ENCODE peak calls at places on chromosomes 11 and 22, in four cellular contexts. One of them, this sample, is unnamed.

GRCh38 chr22:33111491-33111890 is 53.3 kb upstream of the SYN3 start:
- DNase-seq in mesendoderm: peak; percentile 83
- DNase-seq in H9: no peak
- DNase-seq in H1: no peak
- DNase-seq in this sample: no peak

GRCh38 chr11:6833329-6833728 is 12.2 kb upstream of the OR10A5 start:
- DNase-seq in H1: no peak
- DNase-seq in H9: no peak
- DNase-seq in mesendoderm: no peak
- DNase-seq in this sample: no peak

GRCh38 chr22:39534591-39535301 is 2.2 kb upstream of the RPS19BP1 start:
- DNase-seq in mesendoderm: peak; percentile 85
- DNase-seq in H9: peak; percentile 90
- DNase-seq in H1: peak; percentile 99
- DNase-seq in this sample: peak; percentile 53

GRCh38 chr11:11528986-11529385 is 92.8 kb downstream of the GALNT18 start:
- DNase-seq in H9: no peak
- DNase-seq in mesendoderm: no peak
- DNase-seq in H1: no peak
- DNase-seq in this sample: no peak

GRCh38 chr11:1302041-1302460 is 7.4 kb downstream of the TOLLIP start:
- DNase-seq in mesendoderm: no peak
- DNase-seq in H9: peak; percentile 22
- DNase-seq in H1: peak; percentile 30
- DNase-seq in this sample: no peak

GRCh38 chr22:47929646-47930185 is 1167.3 kb downstream of the TBC1D22A start:
- DNase-seq in H9: no peak
- DNase-seq in H1: no peak
- DNase-seq in mesendoderm: no peak
- DNase-seq in this sample: no peak

GRCh38 chr22:29163808-29164207 is 41.9 kb upstream of the EMID1 start:
- DNase-seq in H1: no peak
- DNase-seq in mesendoderm: no peak
- DNase-seq in H9: no peak
- DNase-seq in this sample: no peak

GRCh38 chr11:117498791-117499190 is 171.1 kb downstream of the CEP164 start:
- DNase-seq in H9: no peak
- DNase-seq in mesendoderm: no peak
- DNase-seq in H1: no peak
- DNase-seq in this sample: no peak

GRCh38 chr11:1272531-1272930 is 36.9 kb downstream of the TOLLIP start:
- DNase-seq in mesendoderm: no peak
- DNase-seq in H9: no peak
- DNase-seq in H1: no peak
- DNase-seq in this sample: no peak

GRCh38 chr11:61149624-61150615 is 11.3 kb downstream of the VPS37C start:
- DNase-seq in mesendoderm: peak; percentile 61
- DNase-seq in H9: no peak
- DNase-seq in H1: no peak
- DNase-seq in this sample: peak; percentile 63

GRCh38 chr11:120306519-120307242 is 18.4 kb upstream of the TLCD5 start:
- DNase-seq in H9: peak; percentile 89
- DNase-seq in H1: no peak
- DNase-seq in mesendoderm: peak; percentile 78
- DNase-seq in this sample: peak; percentile 91

GRCh38 chr11:105447936-105448702 is 161.8 kb upstream of the GRIA4 start:
- DNase-seq in H1: no peak
- DNase-seq in mesendoderm: peak; percentile 10
- DNase-seq in H9: no peak
- DNase-seq in this sample: no peak

GRCh38 chr11:128733440-128734115 is 39.7 kb downstream of the FLI1 start:
- DNase-seq in H9: peak; percentile 87
- DNase-seq in mesendoderm: peak; percentile 96
- DNase-seq in H1: peak; percentile 66
- DNase-seq in this sample: peak; percentile 66

GRCh38 chr11:79393362-79394043 is 47.3 kb downstream of the TENM4 start:
- DNase-seq in mesendoderm: peak; percentile 92
- DNase-seq in H1: peak; percentile 52
- DNase-seq in H9: peak; percentile 74
- DNase-seq in this sample: no peak

GRCh38 chr11:13335319-13335718 is 57.7 kb downstream of the BMAL1 start:
- DNase-seq in H1: peak; percentile 84
- DNase-seq in H9: peak; percentile 77
- DNase-seq in mesendoderm: peak; percentile 78
- DNase-seq in this sample: peak; percentile 66

GRCh38 chr11:115652094-115652493 is 147.9 kb upstream of the CADM1 start:
- DNase-seq in H9: no peak
- DNase-seq in H1: no peak
- DNase-seq in mesendoderm: peak; percentile 60
- DNase-seq in this sample: no peak

GRCh38 chr22:45248832-45249561 is 8.3 kb upstream of the KIAA0930 start:
- DNase-seq in mesendoderm: no peak
- DNase-seq in H9: no peak
- DNase-seq in H1: no peak
- DNase-seq in this sample: no peak

GRCh38 chr22:45631140-45631539 is 40.5 kb upstream of the ATXN10 start:
- DNase-seq in H9: peak; percentile 81
- DNase-seq in H1: peak; percentile 75
- DNase-seq in mesendoderm: no peak
- DNase-seq in this sample: no peak

DNA sequence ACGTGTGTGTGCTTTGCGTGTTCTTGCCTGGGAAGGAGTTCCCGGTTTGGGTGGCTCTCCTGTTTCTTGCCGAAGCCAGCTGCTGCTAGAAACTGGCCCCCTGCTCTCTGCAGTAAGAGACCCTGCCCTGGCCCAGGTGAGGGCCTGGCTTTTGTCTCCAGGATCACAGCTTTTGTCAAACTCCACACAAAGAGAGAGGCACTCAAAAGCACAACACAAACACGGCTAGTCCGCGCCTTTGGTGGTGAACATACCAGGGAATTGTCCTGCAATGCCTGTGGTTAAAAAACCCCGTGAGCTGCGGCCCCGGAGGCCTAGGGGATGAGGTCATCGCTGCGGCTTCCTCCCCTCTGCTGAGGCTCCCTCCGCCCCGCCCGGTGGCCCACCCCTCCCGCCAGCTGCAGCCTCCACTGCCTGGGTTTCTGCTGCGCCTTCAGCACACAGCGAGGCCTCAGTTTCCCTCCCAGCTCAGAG is 88.9 kb downstream of the KCNQ1 start:
- DNase-seq in H9: peak; percentile 88
- DNase-seq in H1: peak; percentile 75
- DNase-seq in mesendoderm: peak; percentile 97
- DNase-seq in this sample: peak; percentile 91
- H2BK15ac ChIP-seq in H9: no peak overlapping the region
- H2BK15ac ChIP-seq in H1: peak overlapping the region; percentile 93
- H2BK15ac ChIP-seq in mesendoderm: no peak overlapping the region
- H2BK15ac ChIP-seq in this sample: peak overlapping the region; percentile 74

GRCh38 chr11:69513196-69513595 is 31.7 kb downstream of the LINC01488 start:
- DNase-seq in mesendoderm: no peak
- DNase-seq in H1: no peak
- DNase-seq in H9: no peak
- DNase-seq in this sample: no peak
- H4K5ac ChIP-seq in mesendoderm: no peak overlapping the region
- H4K5ac ChIP-seq in H1: no peak overlapping the region
- H4K5ac ChIP-seq in H9: no peak overlapping the region
- H4K5ac ChIP-seq in this sample: no peak overlapping the region

GRCh38 chr11:64459016-64459415 is 100.1 kb downstream of the RPS6KA4 start:
- DNase-seq in H9: no peak
- DNase-seq in mesendoderm: peak; percentile 24
- DNase-seq in H1: no peak
- DNase-seq in this sample: peak; percentile 11

GRCh38 chr11:64459609-64460008 is 100.6 kb downstream of the RPS6KA4 start:
- DNase-seq in H9: no peak
- DNase-seq in mesendoderm: no peak
- DNase-seq in H1: no peak
- DNase-seq in this sample: no peak

GRCh38 chr11:64457416-64458010 is 98.6 kb downstream of the RPS6KA4 start:
- DNase-seq in H9: no peak
- DNase-seq in H1: no peak
- DNase-seq in mesendoderm: no peak
- DNase-seq in this sample: no peak

GRCh38 chr11:64455436-64456261 is 96.7 kb downstream of the RPS6KA4 start:
- DNase-seq in mesendoderm: no peak
- DNase-seq in H9: no peak
- DNase-seq in H1: no peak
- DNase-seq in this sample: no peak

GRCh38 chr11:64456509-64457320 is 97.8 kb downstream of the RPS6KA4 start:
- DNase-seq in H1: no peak
- DNase-seq in mesendoderm: no peak
- DNase-seq in H9: no peak
- DNase-seq in this sample: no peak
- H2BK15ac ChIP-seq in H1: no peak overlapping the region
- H2BK15ac ChIP-seq in mesendoderm: no peak overlapping the region
- H2BK15ac ChIP-seq in H9: no peak overlapping the region
- H2BK15ac ChIP-seq in this sample: no peak overlapping the region

DNA sequence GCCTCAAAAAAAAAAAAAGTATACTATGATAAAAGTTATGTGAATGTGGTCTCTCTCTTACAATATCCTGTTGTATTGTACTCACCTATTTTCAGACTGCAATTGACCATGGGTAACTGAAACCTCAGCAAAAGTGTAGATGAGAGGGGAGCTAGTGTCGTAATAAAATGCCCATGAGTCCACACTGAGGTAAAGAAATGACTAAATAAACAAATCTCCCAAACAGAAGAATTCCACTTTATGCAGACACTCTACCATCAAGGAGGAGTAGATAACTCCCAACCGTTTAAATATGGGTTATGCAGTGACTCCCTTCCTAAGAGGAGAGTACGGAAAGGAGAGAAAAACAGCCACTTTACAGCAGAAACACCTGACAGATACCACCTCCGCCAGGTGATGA is 14.6 kb downstream of the GNB1L start:
- DNase-seq in H9: no peak
- DNase-seq in H1: no peak
- DNase-seq in mesendoderm: no peak
- DNase-seq in this sample: no peak
- H4K5ac ChIP-seq in H9: no peak overlapping the region
- H4K5ac ChIP-seq in H1: no peak overlapping the region
- H4K5ac ChIP-seq in mesendoderm: no peak overlapping the region
- H4K5ac ChIP-seq in this sample: no peak overlapping the region

GRCh38 chr22:30572840-30573593 is 1.4 kb downstream of the GAL3ST1 start:
- DNase-seq in mesendoderm: no peak
- DNase-seq in H1: no peak
- DNase-seq in H9: no peak
- DNase-seq in this sample: no peak

GRCh38 chr22:30575011-30575671 is 676 bp upstream of the GAL3ST1 start:
- DNase-seq in H1: no peak
- DNase-seq in mesendoderm: peak; percentile 54
- DNase-seq in H9: peak; percentile 53
- DNase-seq in this sample: peak; percentile 70

GRCh38 chr22:30572210-30572609 is 2.3 kb downstream of the GAL3ST1 start:
- DNase-seq in mesendoderm: no peak
- DNase-seq in H1: no peak
- DNase-seq in H9: no peak
- DNase-seq in this sample: no peak

GRCh38 chr22:30574095-30574981 is at the start of gene GAL3ST1:
- DNase-seq in mesendoderm: peak; percentile 30
- DNase-seq in H9: peak; percentile 59
- DNase-seq in H1: no peak
- DNase-seq in this sample: no peak

GRCh38 chr22:30573594-30574094 is 821 bp downstream of the GAL3ST1 start:
- DNase-seq in mesendoderm: no peak
- DNase-seq in H1: no peak
- DNase-seq in H9: no peak
- DNase-seq in this sample: no peak
- H2BK15ac ChIP-seq in mesendoderm: no peak overlapping the region
- H2BK15ac ChIP-seq in H1: no peak overlapping the region
- H2BK15ac ChIP-seq in H9: no peak overlapping the region
- H2BK15ac ChIP-seq in this sample: no peak overlapping the region

DNA sequence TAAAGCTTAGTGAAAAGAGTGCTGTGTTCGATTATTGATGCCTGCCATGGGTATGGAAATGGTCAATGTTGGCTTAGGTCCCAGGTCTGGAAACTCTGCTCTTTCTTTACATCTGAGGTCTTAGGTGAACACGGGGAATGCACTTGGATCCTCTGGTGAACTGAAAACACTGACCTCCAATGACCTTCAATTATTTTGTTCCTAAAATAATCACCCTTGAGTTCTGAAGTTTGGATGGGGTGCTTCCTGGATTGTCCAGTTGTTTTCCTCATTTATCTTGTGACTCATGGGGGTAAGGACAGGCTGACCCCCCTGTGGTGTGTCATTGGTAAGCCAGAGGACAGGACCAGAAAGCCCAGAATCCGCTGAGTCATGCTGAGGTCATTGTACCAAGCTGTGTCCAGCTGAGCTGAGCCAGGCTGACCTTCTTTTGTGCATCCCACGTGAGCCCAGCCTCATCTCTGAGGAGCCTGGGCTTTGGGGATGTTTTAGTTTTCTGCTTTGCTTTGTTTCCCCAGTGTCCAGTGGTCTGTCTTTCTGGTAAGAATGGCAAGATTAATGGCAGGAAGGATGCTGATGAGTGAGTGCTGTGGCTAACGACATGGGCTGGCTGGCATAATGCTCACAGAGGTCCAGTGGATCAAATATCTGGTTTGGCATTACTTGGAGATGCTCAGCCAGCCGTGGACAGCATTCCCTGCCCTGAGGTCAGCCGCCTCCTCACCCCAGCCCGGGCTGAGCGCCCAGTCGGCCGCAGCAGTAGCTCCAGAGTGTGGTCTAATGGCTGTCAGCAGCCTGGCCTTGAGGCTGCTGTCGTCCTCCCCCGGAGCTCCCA is 35.6 kb downstream of the AMPD3 start:
- DNase-seq in mesendoderm: peak; percentile 65
- DNase-seq in H1: no peak
- DNase-seq in H9: peak; percentile 27
- DNase-seq in this sample: peak; percentile 99
- H4K5ac ChIP-seq in mesendoderm: no peak overlapping the region
- H4K5ac ChIP-seq in H1: no peak overlapping the region
- H4K5ac ChIP-seq in H9: no peak overlapping the region
- H4K5ac ChIP-seq in this sample: peak overlapping the region; percentile 85

GRCh38 chr11:64834723-64835615 is 9.5 kb downstream of the CDC42BPG start:
- DNase-seq in mesendoderm: no peak
- DNase-seq in H1: no peak
- DNase-seq in H9: no peak
- DNase-seq in this sample: no peak
- H2BK15ac ChIP-seq in mesendoderm: no peak overlapping the region
- H2BK15ac ChIP-seq in H1: no peak overlapping the region
- H2BK15ac ChIP-seq in H9: no peak overlapping the region
- H2BK15ac ChIP-seq in this sample: no peak overlapping the region

DNA sequence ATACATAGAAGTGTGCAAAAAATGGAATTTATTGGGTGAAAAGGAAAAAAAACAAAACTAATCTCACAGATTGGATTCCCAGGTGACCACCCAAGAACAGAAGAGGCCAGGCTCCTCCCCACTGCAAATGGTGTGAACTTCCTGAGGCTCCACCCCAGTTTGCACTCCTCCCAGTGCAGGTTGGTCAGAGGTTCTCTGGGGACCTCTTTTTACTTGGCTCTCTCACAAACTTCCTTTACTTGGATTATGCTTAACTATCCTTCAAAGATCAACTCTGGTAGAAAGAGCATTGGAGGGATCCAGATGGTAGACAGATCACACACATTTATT is 138.9 kb upstream of the CCDC90B start:
- DNase-seq in H1: no peak
- DNase-seq in H9: no peak
- DNase-seq in mesendoderm: no peak
- DNase-seq in this sample: no peak
- H4K5ac ChIP-seq in H1: no peak overlapping the region
- H4K5ac ChIP-seq in H9: no peak overlapping the region
- H4K5ac ChIP-seq in mesendoderm: no peak overlapping the region
- H4K5ac ChIP-seq in this sample: no peak overlapping the region